ENCODE peak calls at places on chromosomes 16 and 17, in ten cellular contexts. M, T, H, I, O, L, K, G, F and Q are unnamed samples.

GRCh38 chr16:15846510-15846909 is 10.3 kb downstream of the MYH11 start:
- DNase-seq in G (no peak), T (no peak), H (no peak), M (no peak), I (peak; percentile 41), L (no peak), O (peak; percentile 27), F (no peak), K (no peak), Q (no peak)

GRCh38 chr16:840561-841454 is 40.3 kb upstream of the GNG13 start:
- DNase-seq in G (no peak), I (no peak), O (no peak), M (no peak), F (no peak), L (no peak), H (no peak), T (no peak), K (no peak), Q (no peak)

GRCh38 chr16:49513040-49513439 is 139.4 kb downstream of the C16orf78 start:
- DNase-seq in F (no peak), K (no peak), H (peak; percentile 64), O (no peak), T (no peak), G (no peak), L (no peak), I (no peak), M (no peak), Q (peak; percentile 56)

GRCh38 chr17:4950075-4950756 is 703 bp upstream of the ENO3 start:
- DNase-seq in M (peak; percentile 40), H (peak; percentile 78), I (peak; percentile 83), G (no peak), F (peak; percentile 67), K (no peak), L (no peak), T (no peak), O (no peak), Q (peak; percentile 68)

GRCh38 chr17:68310141-68310540 is 18.8 kb downstream of the ARSG start:
- DNase-seq in G (no peak), H (no peak), I (no peak), L (no peak), K (no peak), F (no peak), O (no peak), M (no peak), T (no peak), Q (no peak)

GRCh38 chr17:71472809-71473789 is 647.7 kb upstream of the SOX9 start:
- DNase-seq in L (peak; percentile 70), F (peak; percentile 71), K (peak; percentile 32), M (peak; percentile 2), I (no peak), O (no peak), H (peak; percentile 56), T (peak; percentile 27), G (peak; percentile 63), Q (peak; percentile 69)

GRCh38 chr16:24309222-24309905 is 53.2 kb downstream of the CACNG3 start:
- DNase-seq in T (no peak), M (no peak), G (peak; percentile 44), O (no peak), K (no peak), F (no peak), I (no peak), H (no peak), L (peak; percentile 0), Q (no peak)

GRCh38 chr16:56102159-56102798 is 89.0 kb upstream of the GNAO1 start:
- DNase-seq in K (no peak), I (peak; percentile 81), G (no peak), M (no peak), T (no peak), F (peak; percentile 69), L (peak; percentile 3), O (no peak), H (no peak), Q (no peak)

GRCh38 chr16:2500937-2501750 is 12.6 kb upstream of the ATP6V0C start:
- DNase-seq in T (peak; percentile 75), O (peak; percentile 87), I (peak; percentile 93), G (peak; percentile 49), H (peak; percentile 94), K (peak; percentile 89), F (peak; percentile 88), M (peak; percentile 86), L (peak; percentile 60), Q (peak; percentile 81)

GRCh38 chr16:48136547-48137360 is 19.0 kb downstream of the ABCC12 start:
- DNase-seq in T (no peak), K (no peak), H (no peak), L (peak; percentile 19), I (no peak), M (peak; percentile 50), F (peak; percentile 30), G (no peak), O (no peak), Q (no peak)

GRCh38 chr16:89442990-89443726 is 47.2 kb downstream of the ANKRD11 start:
- DNase-seq in K (no peak), M (peak; percentile 78), T (peak; percentile 77), L (peak; percentile 69), F (peak; percentile 75), I (peak; percentile 77), O (no peak), G (peak; percentile 88), H (no peak), Q (no peak)

GRCh38 chr17:869067-869466 is 86.9 kb downstream of the MRM3 start:
- DNase-seq in I (peak; percentile 94), L (peak; percentile 82), M (no peak), F (no peak), G (no peak), O (peak; percentile 93), H (no peak), K (no peak), T (no peak), Q (no peak)

GRCh38 chr16:53924311-53924860 is 220.4 kb downstream of the FTO start:
- DNase-seq in K (no peak), O (no peak), T (no peak), I (no peak), F (no peak), H (no peak), M (no peak), L (no peak), G (no peak), Q (no peak)

DNA sequence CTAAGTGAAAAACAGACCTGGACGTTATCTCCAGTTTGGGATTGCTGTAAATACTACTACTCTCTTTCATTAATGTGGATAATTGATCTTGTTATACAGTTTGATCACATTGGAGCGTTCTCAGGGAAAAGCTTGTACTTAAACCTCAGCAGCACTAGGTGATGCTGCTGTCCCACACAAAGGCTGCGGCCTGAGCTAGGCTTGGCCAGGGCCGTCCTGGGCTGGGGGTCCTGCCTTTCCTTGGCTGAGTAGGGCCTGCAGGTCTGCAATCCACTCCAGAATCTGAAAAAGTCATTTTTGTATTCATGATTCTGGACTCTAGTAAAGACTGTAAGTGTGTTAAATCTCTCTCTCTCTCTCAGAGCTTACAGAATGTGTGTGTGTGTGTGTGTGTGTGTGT is 23.7 kb upstream of the PMFBP1 start:
- DNase-seq in H (peak; percentile 67), F (peak; percentile 66), I (no peak), L (no peak), M (no peak), O (no peak), K (no peak), T (no peak), G (no peak), Q (no peak)
- TF ChIP-seq CTCF in H (peak; percentile 77), F (no peak), I (no peak), L (no peak), M (no peak), O (no peak), K (no peak), T (no peak), G (no peak), Q (no peak)

GRCh38 chr16:27698266-27698665 is 148.3 kb downstream of the KATNIP start:
- DNase-seq in O (peak; percentile 44), T (no peak), K (no peak), F (peak; percentile 60), I (no peak), M (no peak), H (peak; percentile 91), L (no peak), G (no peak), Q (no peak)
- TF ChIP-seq CTCF in O (no peak), T (no peak), K (peak; percentile 22), F (peak; percentile 56), I (no peak), M (no peak), H (peak; percentile 92), L (peak; percentile 17), G (peak; percentile 30), Q (no peak)

DNA sequence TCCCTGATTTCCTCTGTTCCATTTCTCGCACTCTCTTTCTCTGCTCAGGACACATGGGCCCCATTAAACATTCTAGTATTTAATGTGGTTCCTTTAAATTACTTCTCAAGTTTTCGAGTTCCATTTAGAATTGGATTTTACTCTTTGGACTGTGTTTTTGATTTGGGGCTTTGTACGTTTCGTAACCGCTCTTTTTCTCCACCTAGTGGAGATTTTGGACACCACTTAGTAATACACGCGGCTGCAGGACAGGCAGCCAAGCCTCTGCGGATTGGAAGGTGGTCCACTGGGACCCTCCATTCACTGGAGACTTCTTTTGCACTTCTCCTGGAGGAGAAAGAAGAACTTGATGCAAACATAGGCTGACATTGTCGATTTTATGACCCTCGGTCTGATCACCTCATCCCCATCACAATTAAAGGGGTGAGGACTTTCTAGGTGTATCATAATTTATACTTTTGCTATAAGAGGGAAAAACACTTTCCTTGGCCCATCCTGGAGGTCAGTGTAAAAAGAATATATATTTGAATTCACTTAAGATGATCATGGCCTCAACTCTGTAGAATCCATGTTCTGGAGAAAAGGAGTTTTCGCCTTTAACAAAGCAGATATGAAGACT is 85.8 kb downstream of the NOG start:
- DNase-seq in G (peak; percentile 34), T (no peak), F (peak; percentile 66), O (no peak), H (no peak), M (no peak), I (no peak), K (peak; percentile 43), L (peak; percentile 36), Q (no peak)
- TF ChIP-seq CTCF in G (peak; percentile 64), T (peak; percentile 44), F (peak; percentile 68), O (peak; percentile 39), H (peak; percentile 76), M (no peak), I (peak; percentile 25), K (peak; percentile 14), L (peak; percentile 69), Q (peak; percentile 23)

GRCh38 chr17:27389542-27390140 is 66.6 kb upstream of the KSR1 start:
- DNase-seq in H (no peak), L (no peak), K (no peak), M (no peak), O (no peak), I (no peak), G (no peak), F (no peak), T (no peak), Q (no peak)

GRCh38 chr17:27386206-27387075 is 69.8 kb upstream of the KSR1 start:
- DNase-seq in M (no peak), I (no peak), F (no peak), G (no peak), H (no peak), O (peak; percentile 49), L (no peak), K (no peak), T (no peak), Q (no peak)

GRCh38 chr17:27396045-27396444 is 60.2 kb upstream of the KSR1 start:
- DNase-seq in O (no peak), L (no peak), F (no peak), K (no peak), M (no peak), I (no peak), H (no peak), T (no peak), G (no peak), Q (no peak)

GRCh38 chr17:27385626-27386025 is 70.6 kb upstream of the KSR1 start:
- DNase-seq in F (no peak), L (no peak), G (no peak), T (no peak), K (no peak), O (peak; percentile 1), M (no peak), H (no peak), I (no peak), Q (no peak)

GRCh38 chr17:27390540-27390939 is 65.7 kb upstream of the KSR1 start:
- DNase-seq in L (no peak), K (no peak), I (no peak), H (no peak), F (no peak), G (no peak), M (no peak), O (no peak), T (no peak), Q (no peak)
- TF ChIP-seq CTCF in L (no peak), K (no peak), I (no peak), H (no peak), F (no peak), G (no peak), M (no peak), O (no peak), T (no peak), Q (no peak)